ENCODE peak calls at places on chromosomes 11 and 22, in six cellular contexts. C, Q, P, E, Z and T are unnamed samples.

GRCh38 chr11:72446929-72447753 is 12.8 kb upstream of the CLPB start:
- DNase-seq in Z (peak), P (no peak), E (no peak), C (no peak), Q (no peak), T (no peak)

GRCh38 chr22:44331881-44332714 is 19.3 kb upstream of the SHISAL1 start:
- DNase-seq in P (no peak), Q (no peak), C (peak), Z (no peak), E (peak), T (no peak)

GRCh38 chr11:95584180-95584579 is 205.4 kb downstream of the FAM76B start:
- DNase-seq in C (no peak), Q (no peak), E (no peak), P (no peak), Z (no peak), T (no peak)

GRCh38 chr22:40324468-40325305 is 21.6 kb upstream of the ADSL start:
- DNase-seq in P (no peak), E (no peak), C (no peak), Z (no peak), Q (no peak), T (no peak)

GRCh38 chr22:27651486-27651885 is 150.1 kb downstream of the MN1 start:
- DNase-seq in P (peak), Z (no peak), Q (no peak), E (no peak), C (peak), T (no peak)

GRCh38 chr22:45980776-45981175 is 3.8 kb upstream of the WNT7B start:
- DNase-seq in C (no peak), P (no peak), Q (no peak), E (no peak), Z (no peak), T (no peak)

GRCh38 chr22:45844949-45845613 is 131.9 kb downstream of the WNT7B start:
- DNase-seq in E (no peak), Z (no peak), C (no peak), P (no peak), Q (no peak), T (no peak)

GRCh38 chr11:120929090-120929489 is 94.8 kb upstream of the TBCEL start:
- DNase-seq in P (no peak), E (no peak), Q (no peak), Z (no peak), C (no peak), T (no peak)